ENCODE peak calls at places on chromosomes 16 and 17, in six cellular contexts. Q, H, X, G, W and N are unnamed samples.

GRCh38 chr16:16167927-16168326 is 55.4 kb downstream of the ABCC6 start:
- DNase-seq in G (no peak), H (no peak), W (no peak), Q (no peak), X (no peak), N (no peak)

GRCh38 chr17:48246623-48247022 is 139.1 kb downstream of the SNX11 start:
- DNase-seq in H (no peak), W (no peak), Q (no peak), G (no peak), X (no peak), N (no peak)

GRCh38 chr17:12402963-12403622 is 262.6 kb upstream of the MYOCD start:
- DNase-seq in Q (no peak), G (no peak), H (no peak), W (no peak), X (no peak), N (no peak)

GRCh38 chr17:42276609-42277341 is 584 bp upstream of the STAT5B start:
- DNase-seq in H (peak), X (no peak), W (peak), Q (no peak), G (peak), N (no peak)

GRCh38 chr17:67151717-67152116 is 93.3 kb downstream of the HELZ start:
- DNase-seq in H (no peak), X (no peak), G (no peak), W (no peak), Q (no peak), N (no peak)

GRCh38 chr16:50593410-50594139 is 45.4 kb downstream of the NKD1 start:
- DNase-seq in H (no peak), X (no peak), W (peak), Q (no peak), G (no peak), N (no peak)

GRCh38 chr16:15704545-15704987 is 54.5 kb downstream of the NDE1 start:
- DNase-seq in H (peak), Q (peak), G (peak), W (peak), X (peak), N (peak)

GRCh38 chr16:89064606-89065444 is 28.8 kb upstream of the ACSF3 start:
- DNase-seq in X (no peak), H (no peak), G (no peak), W (no peak), Q (no peak), N (no peak)

GRCh38 chr16:71428883-71429282 is 13.0 kb downstream of the TLE7 start:
- DNase-seq in Q (no peak), G (no peak), H (no peak), X (no peak), W (no peak), N (no peak)

GRCh38 chr16:5465714-5466113 is 368.1 kb upstream of the EEF2KMT start:
- DNase-seq in H (no peak), W (no peak), X (no peak), Q (no peak), G (no peak), N (no peak)